ENCODE peak calls at places on chromosomes 12 and 14, in nine cellular contexts. One of them, this sample, is unnamed.

GRCh38 chr12:77953515-77953914 is 122.8 kb downstream of the NAV3 start:
- DNase-seq in NCI-H774: no peak
- DNase-seq in amniotic epithelial cell: no peak
- DNase-seq in left lung: no peak
- DNase-seq in tibial nerve: no peak
- DNase-seq in Kasumi-1: no peak
- DNase-seq in effector memory CD4-positive, alpha-beta T cell: no peak
- DNase-seq in ovary: no peak
- DNase-seq in cardiac fibroblast: no peak
- DNase-seq in this sample: no peak

GRCh38 chr12:7989827-7990491 is 42.6 kb upstream of the FOXJ2 start:
- DNase-seq in NCI-H774: no peak
- DNase-seq in amniotic epithelial cell: peak
- DNase-seq in left lung: peak
- DNase-seq in tibial nerve: peak
- DNase-seq in Kasumi-1: peak
- DNase-seq in effector memory CD4-positive, alpha-beta T cell: peak
- DNase-seq in ovary: no peak
- DNase-seq in cardiac fibroblast: peak
- DNase-seq in this sample: peak

GRCh38 chr12:115452751-115453281 is 768.8 kb upstream of the TBX3 start:
- DNase-seq in NCI-H774: no peak
- DNase-seq in amniotic epithelial cell: no peak
- DNase-seq in left lung: no peak
- DNase-seq in tibial nerve: no peak
- DNase-seq in Kasumi-1: no peak
- DNase-seq in effector memory CD4-positive, alpha-beta T cell: no peak
- DNase-seq in ovary: no peak
- DNase-seq in cardiac fibroblast: no peak
- DNase-seq in this sample: no peak

GRCh38 chr12:75935544-75936242 is 95.9 kb downstream of the PHLDA1 start:
- DNase-seq in NCI-H774: no peak
- DNase-seq in amniotic epithelial cell: no peak
- DNase-seq in left lung: no peak
- DNase-seq in tibial nerve: no peak
- DNase-seq in Kasumi-1: no peak
- DNase-seq in effector memory CD4-positive, alpha-beta T cell: no peak
- DNase-seq in ovary: no peak
- DNase-seq in cardiac fibroblast: no peak
- DNase-seq in this sample: no peak

GRCh38 chr12:12025799-12026386 is 44.8 kb upstream of the BCL2L14 start:
- DNase-seq in NCI-H774: no peak
- DNase-seq in amniotic epithelial cell: no peak
- DNase-seq in left lung: no peak
- DNase-seq in tibial nerve: no peak
- DNase-seq in Kasumi-1: no peak
- DNase-seq in effector memory CD4-positive, alpha-beta T cell: no peak
- DNase-seq in ovary: no peak
- DNase-seq in cardiac fibroblast: no peak
- DNase-seq in this sample: no peak

GRCh38 chr12:111074559-111074958 is 154.2 kb upstream of the MYL2 start:
- DNase-seq in NCI-H774: no peak
- DNase-seq in amniotic epithelial cell: no peak
- DNase-seq in left lung: no peak
- DNase-seq in tibial nerve: no peak
- DNase-seq in Kasumi-1: no peak
- DNase-seq in effector memory CD4-positive, alpha-beta T cell: no peak
- DNase-seq in ovary: no peak
- DNase-seq in cardiac fibroblast: no peak
- DNase-seq in this sample: peak

GRCh38 chr14:31268216-31268615 is 60.6 kb upstream of the HECTD1 start:
- DNase-seq in NCI-H774: no peak
- DNase-seq in amniotic epithelial cell: no peak
- DNase-seq in left lung: no peak
- DNase-seq in tibial nerve: no peak
- DNase-seq in Kasumi-1: no peak
- DNase-seq in effector memory CD4-positive, alpha-beta T cell: no peak
- DNase-seq in ovary: no peak
- DNase-seq in cardiac fibroblast: no peak
- DNase-seq in this sample: no peak

GRCh38 chr14:62185078-62185477 is 422.9 kb downstream of the SNAPC1 start:
- DNase-seq in NCI-H774: no peak
- DNase-seq in amniotic epithelial cell: peak
- DNase-seq in left lung: no peak
- DNase-seq in tibial nerve: no peak
- DNase-seq in Kasumi-1: no peak
- DNase-seq in effector memory CD4-positive, alpha-beta T cell: no peak
- DNase-seq in ovary: no peak
- DNase-seq in cardiac fibroblast: peak
- DNase-seq in this sample: no peak

GRCh38 chr12:104381721-104382480 is 74.8 kb upstream of the CHST11 start:
- DNase-seq in NCI-H774: peak
- DNase-seq in amniotic epithelial cell: peak
- DNase-seq in left lung: peak
- DNase-seq in tibial nerve: peak
- DNase-seq in Kasumi-1: peak
- DNase-seq in effector memory CD4-positive, alpha-beta T cell: peak
- DNase-seq in ovary: peak
- DNase-seq in cardiac fibroblast: peak
- DNase-seq in this sample: peak

This sample was measured in cardiac septum.